ENCODE peak calls at places on chromosomes 5 and 9, in eight cellular contexts. O is COR-L47, E is Panc1, K is putamen, P is activated T-cell treated with anti-CD3 and anti-CD28 coated beads for 48 hours, Q is iPS-NIHi11, A is NCI-H774, R is cardiac muscle cell. G is an unnamed sample.

GRCh38 chr5:73619606-73620334 is 6.2 kb upstream of the ARHGEF28 start:
- DNase-seq in O (no peak), E (no peak), K (no peak), P (no peak), Q (no peak), A (no peak), R (no peak), G (no peak)

GRCh38 chr9:76687861-76688374 is 76.3 kb upstream of the PCA3 start:
- DNase-seq in O (no peak), E (no peak), K (peak), P (no peak), Q (no peak), A (no peak), R (no peak), G (no peak)

GRCh38 chr9:12696931-12697622 is 3.9 kb downstream of the TYRP1 start:
- DNase-seq in O (no peak), E (no peak), K (no peak), P (no peak), Q (no peak), A (no peak), R (no peak), G (no peak)

GRCh38 chr5:983238-983524 is 25.4 kb upstream of the NKD2 start:
- DNase-seq in O (no peak), E (no peak), K (no peak), P (no peak), Q (no peak), A (no peak), R (no peak), G (no peak)

GRCh38 chr9:121963542-121963995 is 129.5 kb downstream of the TTLL11 start:
- DNase-seq in O (no peak), E (no peak), K (peak), P (no peak), Q (no peak), A (no peak), R (no peak), G (no peak)

GRCh38 chr5:79201206-79201605 is 34.7 kb upstream of the JMY start:
- DNase-seq in O (no peak), E (no peak), K (no peak), P (no peak), Q (no peak), A (no peak), R (no peak), G (no peak)

GRCh38 chr5:67374378-67374777 is 177.8 kb upstream of the CD180 start:
- DNase-seq in O (no peak), E (no peak), K (no peak), P (no peak), Q (no peak), A (no peak), R (no peak), G (no peak)

GRCh38 chr5:92641031-92641962 is 939.7 kb downstream of the NR2F1-AS1 start:
- DNase-seq in O (peak), E (peak), K (no peak), P (no peak), Q (peak), A (peak), R (peak), G (no peak)

GRCh38 chr9:34276772-34277171 is 52.3 kb downstream of the KIF24 start:
- DNase-seq in O (no peak), E (no peak), K (no peak), P (no peak), Q (no peak), A (no peak), R (no peak), G (no peak)

GRCh38 chr5:2001300-2001699 is 118.6 kb upstream of the IRX4 start:
- DNase-seq in O (no peak), E (no peak), K (no peak), P (no peak), Q (no peak), A (no peak), R (no peak), G (no peak)

GRCh38 chr9:82423700-82424099 is 435.1 kb downstream of the SPATA31D1 start:
- DNase-seq in O (no peak), E (no peak), K (no peak), P (no peak), Q (no peak), A (no peak), R (no peak), G (no peak)

GRCh38 chr9:135038331-135038730 is 49.1 kb upstream of the OLFM1 start:
- DNase-seq in O (no peak), E (no peak), K (no peak), P (no peak), Q (no peak), A (no peak), R (no peak), G (no peak)

GRCh38 chr9:106593201-106593600 is 269.8 kb upstream of the ZNF462 start:
- DNase-seq in O (no peak), E (no peak), K (no peak), P (no peak), Q (no peak), A (no peak), R (no peak), G (no peak)

GRCh38 chr5:168793844-168794837 is 215.0 kb upstream of the PANK3 start:
- DNase-seq in O (no peak), E (no peak), K (peak), P (peak), Q (no peak), A (no peak), R (no peak), G (no peak)

GRCh38 chr5:41510176-41510831 is at the start of gene PLCXD3:
- DNase-seq in O (peak), E (no peak), K (no peak), P (no peak), Q (peak), A (peak), R (peak), G (no peak)

GRCh38 chr9:126127591-126127990 is 199.0 kb upstream of the MVB12B start:
- DNase-seq in O (no peak), E (no peak), K (no peak), P (no peak), Q (no peak), A (no peak), R (no peak), G (no peak)